ENCODE peak calls at places on chromosomes 11 and 22, in six cellular contexts. G, F, Y, R, W and S are unnamed samples.

GRCh38 chr22:39579909-39580571 is 9.5 kb downstream of the CACNA1I start:
- DNase-seq in G (no peak), F (no peak), Y (no peak), R (no peak), W (no peak), S (no peak)

GRCh38 chr22:39463931-39464390 is 7.1 kb downstream of the MGAT3 start:
- DNase-seq in G (no peak), F (no peak), Y (peak; percentile 83), R (no peak), W (no peak), S (no peak)

GRCh38 chr11:18005376-18006129 is 7.3 kb downstream of the SERGEF start:
- DNase-seq in G (no peak), F (peak; percentile 10), Y (no peak), R (no peak), W (no peak), S (no peak)

GRCh38 chr22:23383491-23384450 is 196.3 kb downstream of the IGLL1 start:
- DNase-seq in G (no peak), F (no peak), Y (no peak), R (peak; percentile 86), W (peak; percentile 72), S (no peak)

GRCh38 chr11:25733777-25734176 is 598.2 kb upstream of the ANO3 start:
- DNase-seq in G (no peak), F (no peak), Y (no peak), R (no peak), W (no peak), S (no peak)

GRCh38 chr11:64900263-64900678 is 16.7 kb downstream of the ATG2A start:
- DNase-seq in G (peak; percentile 13), F (no peak), Y (no peak), R (no peak), W (no peak), S (no peak)

GRCh38 chr11:68842427-68843051 is 823 bp upstream of the CPT1A start:
- DNase-seq in G (no peak), F (no peak), Y (no peak), R (no peak), W (no peak), S (no peak)

GRCh38 chr22:46376096-46376495 is 40.6 kb downstream of the TRMU start:
- DNase-seq in G (no peak), F (no peak), Y (no peak), R (no peak), W (no peak), S (no peak)

DNA sequence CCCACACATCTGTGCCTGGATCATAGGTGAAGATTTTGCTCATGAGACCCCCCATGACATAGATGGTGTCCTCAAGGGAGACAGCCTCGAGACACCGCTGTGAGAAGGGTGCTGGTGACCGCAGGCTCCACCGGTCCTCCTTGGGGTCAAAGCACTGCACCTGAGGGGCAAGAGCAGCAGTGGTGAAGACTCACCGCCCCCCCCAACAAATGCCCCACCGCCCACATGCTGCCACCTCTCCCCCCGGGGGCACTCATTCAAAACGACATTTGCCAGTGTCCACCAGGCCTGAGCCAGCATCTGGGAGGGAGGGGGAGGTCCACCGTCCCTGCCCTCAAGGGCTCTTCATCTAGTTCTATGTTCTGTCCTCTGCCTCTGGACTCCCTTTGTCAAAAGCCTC is 9.3 kb downstream of the KLHL35 start:
- DNase-seq in G (no peak), F (no peak), Y (no peak), R (no peak), W (no peak), S (no peak)
- H3K14ac ChIP-seq in G (no peak overlapping the region), F (no peak overlapping the region), Y (no peak overlapping the region), R (no peak overlapping the region), W (no peak overlapping the region), S (peak overlapping the region; percentile 42)

GRCh38 chr22:30767656-30768055 is 73.0 kb downstream of the OSBP2 start:
- DNase-seq in G (no peak), F (no peak), Y (no peak), R (no peak), W (no peak), S (no peak)
- H3K14ac ChIP-seq in G (no peak overlapping the region), F (no peak overlapping the region), Y (no peak overlapping the region), R (no peak overlapping the region), W (no peak overlapping the region), S (no peak overlapping the region)

GRCh38 chr11:117673561-117673960 is 123.5 kb downstream of the DSCAML1 start:
- DNase-seq in G (no peak), F (no peak), Y (no peak), R (no peak), W (no peak), S (no peak)

GRCh38 chr11:117670443-117670842 is 126.6 kb downstream of the DSCAML1 start:
- DNase-seq in G (no peak), F (no peak), Y (no peak), R (no peak), W (no peak), S (peak; percentile 36)

GRCh38 chr11:117669616-117670015 is 127.4 kb downstream of the DSCAML1 start:
- DNase-seq in G (no peak), F (no peak), Y (no peak), R (no peak), W (no peak), S (no peak)

GRCh38 chr11:117670924-117671323 is 126.1 kb downstream of the DSCAML1 start:
- DNase-seq in G (no peak), F (no peak), Y (no peak), R (peak; percentile 68), W (no peak), S (no peak)

GRCh38 chr11:117671370-117671769 is 125.6 kb downstream of the DSCAML1 start:
- DNase-seq in G (no peak), F (no peak), Y (no peak), R (no peak), W (no peak), S (no peak)
- H3K14ac ChIP-seq in G (no peak overlapping the region), F (no peak overlapping the region), Y (no peak overlapping the region), R (no peak overlapping the region), W (no peak overlapping the region), S (no peak overlapping the region)

DNA sequence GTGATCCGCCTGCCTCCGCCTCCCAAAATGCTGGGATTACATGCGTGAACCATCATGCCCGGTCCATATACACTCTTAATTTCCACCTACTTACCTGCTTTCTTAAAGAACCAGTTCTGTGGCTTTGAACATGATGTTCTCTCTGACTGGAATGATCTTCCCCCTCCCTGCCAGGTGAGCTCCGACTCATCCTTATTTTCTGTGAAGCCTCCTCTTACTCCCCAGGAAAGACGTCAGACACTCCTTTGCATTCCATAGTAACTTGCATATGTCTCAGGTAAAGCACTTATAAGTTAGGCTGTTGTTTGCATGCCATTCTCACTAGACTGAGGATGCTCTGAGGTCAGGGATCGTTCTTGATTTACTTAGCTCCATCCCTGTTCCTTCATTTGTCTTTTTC is 91.8 kb upstream of the RAB1B start:
- DNase-seq in G (no peak), F (no peak), Y (no peak), R (no peak), W (no peak), S (no peak)
- H3K14ac ChIP-seq in G (no peak overlapping the region), F (no peak overlapping the region), Y (no peak overlapping the region), R (no peak overlapping the region), W (no peak overlapping the region), S (no peak overlapping the region)

GRCh38 chr11:44940835-44941234 is 9.8 kb downstream of the TP53I11 start:
- DNase-seq in G (no peak), F (no peak), Y (no peak), R (no peak), W (no peak), S (no peak)
- H3K14ac ChIP-seq in G (no peak overlapping the region), F (no peak overlapping the region), Y (no peak overlapping the region), R (no peak overlapping the region), W (no peak overlapping the region), S (no peak overlapping the region)

DNA sequence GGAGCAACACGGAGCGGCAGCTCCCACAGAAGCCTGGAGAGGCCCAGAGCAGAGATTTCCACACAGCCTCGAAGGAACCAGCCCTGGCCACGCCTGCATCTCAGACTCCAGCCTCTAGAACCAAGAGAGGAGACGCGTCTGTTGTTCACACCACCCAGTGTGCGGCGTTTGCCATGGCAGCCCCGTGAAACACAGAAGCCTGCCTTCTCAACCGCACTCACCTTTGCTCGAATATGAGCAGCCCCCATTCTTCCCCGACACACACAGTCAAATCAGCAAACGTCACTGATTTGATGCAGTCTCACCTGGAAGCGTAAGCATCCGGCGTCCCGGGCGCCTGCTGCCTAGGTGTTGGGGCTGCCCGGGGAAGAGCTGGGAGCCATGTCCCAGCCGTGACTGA is 14.2 kb upstream of the TALDO1 start:
- DNase-seq in G (no peak), F (no peak), Y (peak; percentile 72), R (no peak), W (no peak), S (no peak)
- H3K14ac ChIP-seq in G (no peak overlapping the region), F (no peak overlapping the region), Y (no peak overlapping the region), R (no peak overlapping the region), W (no peak overlapping the region), S (no peak overlapping the region)